ENCODE peak calls at places on chromosome 18, in five cellular contexts. One of them, this sample, is unnamed.

GRCh38 chr18:46502444-46502843 is 154.6 kb downstream of the LOXHD1 start:
- DNase-seq in foreskin fibroblast: no peak
- DNase-seq in psoas muscle: no peak
- DNase-seq in fibroblast of pulmonary artery: peak
- DNase-seq in CD8-positive, alpha-beta T cell: no peak
- DNase-seq in this sample: peak

GRCh38 chr18:23631312-23631711 is 31.4 kb downstream of the ANKRD29 start:
- DNase-seq in CD8-positive, alpha-beta T cell: no peak
- DNase-seq in foreskin fibroblast: no peak
- DNase-seq in fibroblast of pulmonary artery: no peak
- DNase-seq in psoas muscle: no peak
- DNase-seq in this sample: no peak

GRCh38 chr18:23964282-23965238 is 50.0 kb upstream of the TTC39C start:
- DNase-seq in foreskin fibroblast: no peak
- DNase-seq in psoas muscle: no peak
- DNase-seq in fibroblast of pulmonary artery: no peak
- DNase-seq in CD8-positive, alpha-beta T cell: peak
- DNase-seq in this sample: no peak

GRCh38 chr18:49762191-49763077 is 50.9 kb downstream of the ACAA2 start:
- DNase-seq in fibroblast of pulmonary artery: no peak
- DNase-seq in CD8-positive, alpha-beta T cell: no peak
- DNase-seq in psoas muscle: no peak
- DNase-seq in foreskin fibroblast: no peak
- DNase-seq in this sample: no peak

GRCh38 chr18:2410688-2411087 is 160.6 kb downstream of the METTL4 start:
- DNase-seq in fibroblast of pulmonary artery: peak
- DNase-seq in CD8-positive, alpha-beta T cell: no peak
- DNase-seq in psoas muscle: no peak
- DNase-seq in foreskin fibroblast: no peak
- DNase-seq in this sample: peak

GRCh38 chr18:7207366-7207765 is 23.5 kb upstream of the LRRC30 start:
- DNase-seq in psoas muscle: no peak
- DNase-seq in foreskin fibroblast: no peak
- DNase-seq in CD8-positive, alpha-beta T cell: no peak
- DNase-seq in fibroblast of pulmonary artery: peak
- DNase-seq in this sample: peak

GRCh38 chr18:32956591-32957310 is 183.9 kb upstream of the KLHL14 start:
- DNase-seq in psoas muscle: no peak
- DNase-seq in CD8-positive, alpha-beta T cell: no peak
- DNase-seq in foreskin fibroblast: peak
- DNase-seq in fibroblast of pulmonary artery: peak
- DNase-seq in this sample: peak

GRCh38 chr18:6606411-6607085 is 123.0 kb upstream of the ARHGAP28 start:
- DNase-seq in psoas muscle: no peak
- DNase-seq in CD8-positive, alpha-beta T cell: no peak
- DNase-seq in fibroblast of pulmonary artery: no peak
- DNase-seq in foreskin fibroblast: no peak
- DNase-seq in this sample: no peak

GRCh38 chr18:68763082-68763481 is 34.8 kb upstream of the CCDC102B start:
- DNase-seq in psoas muscle: no peak
- DNase-seq in fibroblast of pulmonary artery: peak
- DNase-seq in foreskin fibroblast: peak
- DNase-seq in CD8-positive, alpha-beta T cell: no peak
- DNase-seq in this sample: peak

GRCh38 chr18:58861353-58861752 is 3.3 kb upstream of the ZNF532 start:
- DNase-seq in CD8-positive, alpha-beta T cell: no peak
- DNase-seq in psoas muscle: no peak
- DNase-seq in foreskin fibroblast: no peak
- DNase-seq in fibroblast of pulmonary artery: no peak
- DNase-seq in this sample: no peak
- H3K4me3 ChIP-seq in CD8-positive, alpha-beta T cell: no peak
- H3K4me3 ChIP-seq in psoas muscle: no peak
- H3K4me3 ChIP-seq in foreskin fibroblast: no peak
- H3K4me3 ChIP-seq in fibroblast of pulmonary artery: no peak
- H3K4me3 ChIP-seq in this sample: no peak

GRCh38 chr18:21704603-21705364 is at the start of gene ABHD3:
- DNase-seq in psoas muscle: peak
- DNase-seq in CD8-positive, alpha-beta T cell: peak
- DNase-seq in foreskin fibroblast: peak
- DNase-seq in fibroblast of pulmonary artery: peak
- DNase-seq in this sample: peak
- TF ChIP-seq CTCF in psoas muscle: peak
- TF ChIP-seq CTCF in CD8-positive, alpha-beta T cell: peak
- TF ChIP-seq CTCF in foreskin fibroblast: peak
- TF ChIP-seq CTCF in fibroblast of pulmonary artery: peak
- TF ChIP-seq CTCF in this sample: peak

GRCh38 chr18:10455726-10456453 is 1.5 kb downstream of the APCDD1 start:
- DNase-seq in foreskin fibroblast: no peak
- DNase-seq in CD8-positive, alpha-beta T cell: no peak
- DNase-seq in psoas muscle: no peak
- DNase-seq in fibroblast of pulmonary artery: no peak
- DNase-seq in this sample: no peak

GRCh38 chr18:10460414-10461018 is 6.1 kb downstream of the APCDD1 start:
- DNase-seq in foreskin fibroblast: no peak
- DNase-seq in psoas muscle: no peak
- DNase-seq in CD8-positive, alpha-beta T cell: no peak
- DNase-seq in fibroblast of pulmonary artery: no peak
- DNase-seq in this sample: no peak

GRCh38 chr18:10454800-10455550 is 540 bp downstream of the APCDD1 start:
- DNase-seq in foreskin fibroblast: no peak
- DNase-seq in fibroblast of pulmonary artery: no peak
- DNase-seq in CD8-positive, alpha-beta T cell: no peak
- DNase-seq in psoas muscle: no peak
- DNase-seq in this sample: peak

GRCh38 chr18:10456718-10457499 is 2.5 kb downstream of the APCDD1 start:
- DNase-seq in psoas muscle: no peak
- DNase-seq in foreskin fibroblast: no peak
- DNase-seq in fibroblast of pulmonary artery: no peak
- DNase-seq in CD8-positive, alpha-beta T cell: no peak
- DNase-seq in this sample: no peak

GRCh38 chr18:10457798-10458197 is 3.4 kb downstream of the APCDD1 start:
- DNase-seq in psoas muscle: no peak
- DNase-seq in fibroblast of pulmonary artery: no peak
- DNase-seq in CD8-positive, alpha-beta T cell: no peak
- DNase-seq in foreskin fibroblast: no peak
- DNase-seq in this sample: no peak
- H3K4me3 ChIP-seq in psoas muscle: no peak
- H3K4me3 ChIP-seq in fibroblast of pulmonary artery: no peak
- H3K4me3 ChIP-seq in CD8-positive, alpha-beta T cell: no peak
- H3K4me3 ChIP-seq in foreskin fibroblast: peak
- H3K4me3 ChIP-seq in this sample: no peak

GRCh38 chr18:35050004-35050623 is 8.9 kb downstream of the MAPRE2 start:
- DNase-seq in psoas muscle: no peak
- DNase-seq in CD8-positive, alpha-beta T cell: no peak
- DNase-seq in fibroblast of pulmonary artery: no peak
- DNase-seq in foreskin fibroblast: no peak
- DNase-seq in this sample: peak

GRCh38 chr18:35049111-35050003 is 8.1 kb downstream of the MAPRE2 start:
- DNase-seq in psoas muscle: no peak
- DNase-seq in CD8-positive, alpha-beta T cell: no peak
- DNase-seq in fibroblast of pulmonary artery: no peak
- DNase-seq in foreskin fibroblast: no peak
- DNase-seq in this sample: peak

GRCh38 chr18:35051978-35052377 is 10.8 kb downstream of the MAPRE2 start:
- DNase-seq in foreskin fibroblast: no peak
- DNase-seq in fibroblast of pulmonary artery: peak
- DNase-seq in CD8-positive, alpha-beta T cell: no peak
- DNase-seq in psoas muscle: no peak
- DNase-seq in this sample: peak

GRCh38 chr18:35047697-35048292 is 6.6 kb downstream of the MAPRE2 start:
- DNase-seq in psoas muscle: no peak
- DNase-seq in fibroblast of pulmonary artery: no peak
- DNase-seq in foreskin fibroblast: no peak
- DNase-seq in CD8-positive, alpha-beta T cell: no peak
- DNase-seq in this sample: no peak

DNA sequence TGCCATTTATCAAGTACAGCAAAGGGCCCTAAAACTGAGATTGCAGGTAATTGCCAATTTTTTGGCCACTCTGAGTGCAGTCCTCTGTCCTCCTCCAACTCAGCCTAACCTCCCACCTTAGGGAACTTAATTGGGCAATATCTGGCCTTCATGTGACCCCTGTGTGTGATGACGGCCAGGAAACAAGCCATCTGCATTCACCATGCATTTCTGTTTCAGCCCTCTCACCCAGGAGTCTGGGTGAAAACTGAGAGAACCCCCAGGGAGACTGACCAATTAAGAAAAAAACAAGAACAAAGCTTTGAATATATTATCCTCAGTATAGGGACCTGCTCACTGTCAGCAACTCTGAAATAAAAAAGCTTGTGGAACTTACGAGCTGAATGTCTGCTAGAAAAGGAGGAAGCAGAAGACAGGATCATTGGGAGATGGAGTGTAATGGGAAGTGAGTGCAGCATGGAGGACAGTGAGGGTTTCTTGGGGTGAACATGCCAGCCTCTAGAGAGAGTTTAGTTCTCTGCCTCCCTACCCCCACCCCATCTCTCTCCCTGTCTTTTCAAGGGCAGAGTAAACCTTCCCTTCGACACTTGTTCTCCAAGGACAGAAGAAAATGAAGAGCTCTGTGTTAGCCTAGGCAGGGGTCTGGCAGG is 9.6 kb downstream of the MAPRE2 start:
- DNase-seq in foreskin fibroblast: no peak
- DNase-seq in fibroblast of pulmonary artery: peak
- DNase-seq in psoas muscle: no peak
- DNase-seq in CD8-positive, alpha-beta T cell: no peak
- DNase-seq in this sample: peak
- TF ChIP-seq CTCF in foreskin fibroblast: no peak
- TF ChIP-seq CTCF in fibroblast of pulmonary artery: no peak
- TF ChIP-seq CTCF in psoas muscle: no peak
- TF ChIP-seq CTCF in CD8-positive, alpha-beta T cell: no peak
- TF ChIP-seq CTCF in this sample: no peak